ENCODE peak calls at places on chromosomes 4 and X, in six cellular contexts. Q is PC-3, Z is neural progenitor cell, W is H1, N is K562, P is NT2/D1. V is an unnamed sample.

GRCh38 chrX:41922694-41923171 is 621 bp downstream of the CASK start:
- DNase-seq in Q (peak; percentile 3), Z (peak; percentile 61), W (peak; percentile 49), N (peak; percentile 8), P (no peak), V (no peak)

GRCh38 chr4:165403667-165404066 is 24.9 kb downstream of the CPE start:
- DNase-seq in Q (no peak), Z (no peak), W (no peak), N (no peak), P (no peak), V (no peak)

GRCh38 chrX:23705235-23705634 is 37.8 kb downstream of the ACOT9 start:
- DNase-seq in Q (no peak), Z (no peak), W (no peak), N (no peak), P (no peak), V (no peak)

GRCh38 chr4:102562995-102563394 is 61.8 kb downstream of the NFKB1 start:
- DNase-seq in Q (no peak), Z (no peak), W (no peak), N (no peak), P (no peak), V (no peak)

GRCh38 chr4:31045724-31046318 is 325.7 kb downstream of the PCDH7 start:
- DNase-seq in Q (peak; percentile 65), Z (no peak), W (no peak), N (no peak), P (no peak), V (no peak)

GRCh38 chr4:173319696-173320095 is 14.5 kb downstream of the HMGB2 start:
- DNase-seq in Q (no peak), Z (no peak), W (no peak), N (no peak), P (no peak), V (no peak)

GRCh38 chrX:109709129-109709631 is 23.9 kb downstream of the ACSL4 start:
- DNase-seq in Q (peak; percentile 66), Z (no peak), W (no peak), N (no peak), P (no peak), V (no peak)

GRCh38 chrX:124282580-124282979 is 49.9 kb upstream of the TEX13D start:
- DNase-seq in Q (no peak), Z (no peak), W (no peak), N (no peak), P (no peak), V (no peak)

GRCh38 chrX:120446503-120446902 is 22.6 kb downstream of the LAMP2 start:
- DNase-seq in Q (peak; percentile 46), Z (no peak), W (no peak), N (no peak), P (no peak), V (no peak)

GRCh38 chr4:138438608-138439007 is 196.5 kb upstream of the SLC7A11 start:
- DNase-seq in Q (no peak), Z (no peak), W (no peak), N (peak; percentile 36), P (no peak), V (no peak)

GRCh38 chrX:9912341-9912740 is 54.8 kb upstream of the CLDN34 start:
- DNase-seq in Q (no peak), Z (peak; percentile 73), W (peak; percentile 49), N (no peak), P (no peak), V (no peak)

GRCh38 chr4:89101256-89102161 is 9.8 kb upstream of the TIGD2 start:
- DNase-seq in Q (no peak), Z (no peak), W (no peak), N (no peak), P (no peak), V (no peak)

GRCh38 chr4:37803348-37803973 is 23.0 kb upstream of the PGM2 start:
- DNase-seq in Q (peak; percentile 56), Z (peak; percentile 27), W (no peak), N (peak; percentile 22), P (no peak), V (peak; percentile 10)

GRCh38 chrX:28888421-28888820 is 301.2 kb downstream of the IL1RAPL1 start:
- DNase-seq in Q (no peak), Z (no peak), W (no peak), N (no peak), P (no peak), V (no peak)

GRCh38 chr4:54005475-54005874 is 58.9 kb downstream of the CHIC2 start:
- DNase-seq in Q (no peak), Z (no peak), W (no peak), N (no peak), P (no peak), V (no peak)

GRCh38 chrX:24334473-24334872 is 20.6 kb upstream of the SUPT20HL2 start:
- DNase-seq in Q (no peak), Z (no peak), W (no peak), N (no peak), P (no peak), V (no peak)

GRCh38 chrX:3638280-3638873 is 75.1 kb downstream of the PRKX start:
- DNase-seq in Q (peak; percentile 66), Z (peak; percentile 75), W (peak; percentile 48), N (peak; percentile 52), P (peak; percentile 16), V (peak; percentile 28)

GRCh38 chrX:16239211-16239610 is 71.9 kb downstream of the MAGEB17 start:
- DNase-seq in Q (peak; percentile 88), Z (no peak), W (no peak), N (no peak), P (no peak), V (no peak)

DNA sequence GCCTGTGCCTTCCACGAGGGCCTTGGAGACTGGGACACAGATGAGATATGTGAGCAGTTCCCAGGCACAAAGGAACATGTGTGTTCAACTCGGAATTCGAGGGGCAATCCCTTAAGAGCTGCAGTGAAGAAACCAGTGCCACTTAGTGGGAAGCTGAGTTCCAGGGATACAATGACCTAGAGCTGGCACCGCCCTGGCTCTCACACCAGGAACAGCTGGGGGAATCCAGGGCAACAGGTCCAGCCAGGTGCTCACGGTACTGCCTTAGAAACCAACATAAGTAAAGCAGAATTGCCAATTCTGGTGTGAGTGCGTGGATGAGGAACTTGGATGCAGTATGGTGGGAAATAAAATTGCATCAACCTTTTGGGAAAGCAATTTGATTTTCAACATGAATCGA is 122.9 kb downstream of the AFAP1 start:
- DNase-seq in Q (peak; percentile 12), Z (no peak), W (no peak), N (no peak), P (no peak), V (no peak)
- H3K9ac ChIP-seq in Q (no peak overlapping the region), Z (no peak overlapping the region), W (no peak overlapping the region), N (no peak overlapping the region), P (no peak overlapping the region), V (no peak overlapping the region)

GRCh38 chr4:85951-86350 is 32.8 kb downstream of the ZNF595 start:
- DNase-seq in Q (no peak), Z (no peak), W (no peak), N (no peak), P (no peak), V (no peak)
- H3K9me3 ChIP-seq in Q (peaks cover 64% of the 10 kb centered on the region), Z (peaks cover 86% of the 10 kb centered on the region), W (peaks cover 81% of the 10 kb centered on the region), N (peaks cover 26% of the 10 kb centered on the region), P (peaks cover 100% of the 10 kb centered on the region), V (peaks cover 42% of the 10 kb centered on the region)

DNA sequence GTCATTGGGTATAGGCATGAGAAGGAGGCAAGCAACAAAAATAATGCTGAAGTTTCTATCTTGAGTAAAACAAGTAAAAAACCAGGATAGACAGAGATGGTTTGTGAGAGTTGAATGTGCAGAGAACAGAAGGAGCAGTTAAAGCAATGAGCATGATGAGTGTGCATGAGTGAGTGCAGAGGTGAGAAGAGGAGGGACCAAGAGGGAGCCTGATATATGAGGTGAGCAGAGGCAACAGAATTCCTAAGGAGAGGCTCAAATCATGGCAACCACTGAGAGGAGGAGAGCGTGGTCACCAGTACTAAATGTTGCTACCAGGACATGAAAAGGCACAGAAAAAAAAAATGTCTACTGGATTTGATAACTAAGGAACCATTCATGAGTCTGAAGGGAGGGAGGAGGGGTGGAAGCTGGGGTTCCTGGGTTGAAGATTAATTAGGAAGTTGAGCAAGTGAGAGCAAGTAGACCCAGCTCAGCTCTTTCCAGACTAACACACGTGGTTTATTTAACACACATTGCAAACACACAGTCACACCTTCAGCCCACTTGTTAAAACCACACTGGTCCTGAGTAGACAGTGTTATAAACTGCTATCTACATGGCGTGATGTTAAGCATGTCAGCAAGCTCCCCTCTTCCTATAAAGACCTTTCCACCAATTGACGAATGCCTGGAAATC is 69.0 kb upstream of the IQCM start:
- DNase-seq in Q (no peak), Z (no peak), W (no peak), N (no peak), P (no peak), V (no peak)
- H3K36me3 ChIP-seq in Q (no peaks in the 10 kb centered on the region), Z (no peaks in the 10 kb centered on the region), W (no peaks in the 10 kb centered on the region), N (no peaks in the 10 kb centered on the region), P (no peaks in the 10 kb centered on the region), V (no peaks in the 10 kb centered on the region)

DNA sequence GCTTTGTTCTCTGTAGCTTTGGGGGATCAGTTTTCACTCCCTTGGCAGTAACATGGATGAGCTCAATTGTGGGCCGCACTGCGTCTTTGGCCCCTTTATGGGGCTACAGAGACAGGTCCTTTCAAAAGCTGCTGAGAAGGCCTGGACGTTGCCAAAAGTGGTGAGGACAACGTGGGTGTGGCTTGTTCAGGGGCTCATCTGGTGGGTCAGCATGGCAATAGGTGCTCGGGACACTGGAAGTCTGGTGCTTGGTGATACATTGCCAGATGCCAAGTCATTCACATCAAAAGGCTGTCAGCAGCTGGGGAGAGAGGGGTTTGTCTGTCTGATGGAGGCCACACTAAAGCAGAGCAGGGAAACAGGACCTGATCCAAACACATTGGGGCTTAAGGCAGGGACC is 149.8 kb upstream of the EOLA2 start:
- DNase-seq in Q (no peak), Z (no peak), W (no peak), N (no peak), P (no peak), V (no peak)
- H3K9ac ChIP-seq in Q (no peak overlapping the region), Z (no peak overlapping the region), W (no peak overlapping the region), N (no peak overlapping the region), P (no peak overlapping the region), V (no peak overlapping the region)

DNA sequence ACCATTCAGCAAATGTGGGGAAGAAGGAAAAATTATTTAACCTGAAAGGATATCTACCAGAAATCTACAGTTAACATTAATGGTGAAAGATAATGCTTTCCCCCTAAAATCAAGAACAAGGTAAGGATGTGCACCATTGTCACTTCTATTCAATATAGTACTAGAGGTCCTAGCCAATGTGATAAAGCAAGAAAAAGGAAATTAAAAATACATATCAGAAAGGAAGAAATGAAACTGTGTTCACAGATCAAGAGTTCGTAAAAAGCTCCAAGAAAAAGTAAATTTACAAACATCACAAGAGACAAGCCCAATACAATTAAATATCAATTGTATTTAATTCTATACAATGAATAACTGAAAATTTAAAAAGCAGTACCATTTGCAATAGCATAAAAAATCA is 57.6 kb downstream of the CNOT6L start:
- DNase-seq in Q (no peak), Z (no peak), W (no peak), N (no peak), P (no peak), V (no peak)
- H3K9me3 ChIP-seq in Q (no peaks in the 10 kb centered on the region), Z (peaks cover 11% of the 10 kb centered on the region), W (peaks cover 8% of the 10 kb centered on the region), N (peaks cover 3% of the 10 kb centered on the region), P (peaks cover 18% of the 10 kb centered on the region), V (no peaks in the 10 kb centered on the region)

DNA sequence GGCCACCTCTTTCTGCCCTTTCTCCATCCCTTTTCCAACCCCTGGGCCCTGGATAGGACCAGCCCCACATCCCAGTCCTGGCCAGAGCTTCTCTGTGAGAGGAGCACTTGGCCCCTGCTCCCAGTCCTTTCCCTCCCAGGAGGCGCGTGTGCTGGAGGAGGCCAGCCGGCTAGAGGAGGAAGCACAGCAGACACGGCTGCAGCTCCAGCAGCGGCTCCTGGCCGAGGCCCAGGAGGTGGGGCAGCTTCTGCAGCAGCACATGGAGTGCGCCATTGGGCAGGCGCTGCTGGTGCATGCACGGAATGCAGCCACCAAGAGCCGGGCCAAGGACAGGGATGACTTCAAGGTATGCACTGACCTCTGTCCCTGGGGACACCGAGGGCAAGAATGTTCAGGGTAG is 87.4 kb downstream of the EVC start:
- DNase-seq in Q (no peak), Z (no peak), W (no peak), N (no peak), P (no peak), V (no peak)
- H3K36me3 ChIP-seq in Q (peaks cover 4% of the 10 kb centered on the region), Z (no peaks in the 10 kb centered on the region), W (no peaks in the 10 kb centered on the region), N (no peaks in the 10 kb centered on the region), P (peaks cover 61% of the 10 kb centered on the region), V (peaks cover 4% of the 10 kb centered on the region)

V was measured in SK-N-MC.